ENCODE peak calls at places on chromosomes 5 and 9, in nine cellular contexts. F is transverse colon, A is GM12891, S is stomach, V is HCT116, P is Panc1, I is SK-N-SH, Q is sigmoid colon, U is spleen. C is an unnamed sample.

GRCh38 chr5:179154991-179155955 is 95.1 kb downstream of the ZNF354C start:
- DNase-seq in F (no peak), A (no peak), S (no peak), V (no peak), P (no peak), I (peak), Q (peak), U (peak), C (peak)

GRCh38 chr9:98850851-98851729 is 43.6 kb downstream of the GALNT12 start:
- DNase-seq in F (no peak), A (no peak), S (no peak), V (no peak), P (no peak), I (no peak), Q (no peak), U (no peak), C (peak)

GRCh38 chr5:127941646-127942045 is 141.9 kb upstream of the SLC12A2 start:
- DNase-seq in F (peak), A (no peak), S (no peak), V (no peak), P (no peak), I (no peak), Q (no peak), U (no peak), C (no peak)

GRCh38 chr9:82116538-82116937 is 128.0 kb downstream of the SPATA31D1 start:
- DNase-seq in F (no peak), A (no peak), S (no peak), V (no peak), P (no peak), I (no peak), Q (no peak), U (no peak), C (no peak)

GRCh38 chr9:19471737-19472648 is 63.2 kb downstream of the ACER2 start:
- DNase-seq in F (peak), A (no peak), S (peak), V (peak), P (no peak), I (peak), Q (peak), U (peak), C (no peak)

GRCh38 chr5:13917061-13917460 is 27.4 kb downstream of the DNAH5 start:
- DNase-seq in F (no peak), A (no peak), S (no peak), V (no peak), P (no peak), I (no peak), Q (no peak), U (no peak), C (no peak)

GRCh38 chr9:109062543-109062942 is 49.2 kb upstream of the CTNNAL1 start:
- DNase-seq in F (no peak), A (no peak), S (no peak), V (no peak), P (no peak), I (no peak), Q (no peak), U (no peak), C (no peak)

GRCh38 chr5:138639326-138639725 is 64.1 kb upstream of the HSPA9 start:
- DNase-seq in F (no peak), A (no peak), S (no peak), V (no peak), P (no peak), I (no peak), Q (no peak), U (no peak), C (no peak)

GRCh38 chr9:36207016-36207415 is 16.3 kb downstream of the CLTA start:
- DNase-seq in F (no peak), A (no peak), S (no peak), V (no peak), P (no peak), I (no peak), Q (peak), U (no peak), C (no peak)

GRCh38 chr9:5743109-5743508 is 89.8 kb downstream of the ERMP1 start:
- DNase-seq in F (no peak), A (no peak), S (no peak), V (no peak), P (no peak), I (peak), Q (no peak), U (no peak), C (no peak)

GRCh38 chr9:99445377-99445891 is 223.4 kb downstream of the SEC61B start:
- DNase-seq in F (no peak), A (no peak), S (no peak), V (no peak), P (no peak), I (no peak), Q (no peak), U (no peak), C (no peak)

GRCh38 chr5:162512935-162513575 is 445.5 kb downstream of the GABRG2 start:
- DNase-seq in F (no peak), A (no peak), S (no peak), V (no peak), P (no peak), I (no peak), Q (no peak), U (no peak), C (no peak)

GRCh38 chr9:21883642-21884041 is 81.2 kb downstream of the MTAP start:
- DNase-seq in F (no peak), A (no peak), S (no peak), V (peak), P (no peak), I (no peak), Q (no peak), U (no peak), C (no peak)
- TF ChIP-seq POLR2AphosphoS5 in F (no peak), A (no peak), S (no peak), V (peak), P (no peak), I (no peak), Q (no peak), U (no peak), C (no peak)

GRCh38 chr9:133855802-133856592 is 117.8 kb upstream of the SARDH start:
- DNase-seq in F (peak), A (no peak), S (peak), V (no peak), P (no peak), I (no peak), Q (peak), U (no peak), C (no peak)
- TF ChIP-seq POLR2AphosphoS5 in F (peak), A (no peak), S (no peak), V (no peak), P (no peak), I (no peak), Q (peak), U (peak), C (no peak)

DNA sequence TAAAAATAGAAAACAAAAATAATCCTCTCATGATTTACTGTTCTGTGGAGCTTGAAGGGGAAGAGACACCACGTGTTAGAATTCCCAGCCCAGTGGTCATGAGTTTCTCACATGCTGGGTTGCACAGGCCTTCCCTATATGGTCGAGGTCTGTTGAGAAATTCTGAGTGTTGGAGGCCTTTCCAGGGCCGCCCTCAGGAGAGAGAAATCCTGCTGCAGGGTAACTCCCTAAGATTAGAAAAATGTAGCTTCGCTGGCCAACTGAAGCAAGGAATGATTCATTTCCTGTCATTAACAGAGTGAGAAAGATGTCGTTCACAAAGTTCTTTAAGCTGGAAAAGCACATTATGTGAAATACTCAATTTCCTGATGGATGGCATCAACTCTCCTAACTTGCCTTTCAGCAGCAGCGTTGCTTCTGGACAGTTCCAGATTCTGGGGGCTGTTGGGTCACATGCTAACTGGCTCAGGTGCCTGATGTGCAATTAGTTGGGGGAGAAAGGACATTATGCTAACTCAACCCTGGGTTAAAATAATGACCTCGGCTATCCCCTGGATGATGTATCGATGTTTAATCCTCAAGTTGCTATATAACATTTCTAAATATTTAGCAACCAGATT is 104.8 kb upstream of the CD180 start:
- DNase-seq in F (peak), A (no peak), S (peak), V (no peak), P (peak), I (no peak), Q (peak), U (no peak), C (peak)
- TF ChIP-seq POLR2AphosphoS5 in F (peak), A (no peak), S (peak), V (no peak), P (no peak), I (no peak), Q (peak), U (no peak), C (peak)

GRCh38 chr5:43287493-43287892 is 25.7 kb downstream of the HMGCS1 start:
- DNase-seq in F (no peak), A (no peak), S (no peak), V (no peak), P (no peak), I (no peak), Q (no peak), U (no peak), C (no peak)
- TF ChIP-seq POLR2AphosphoS5 in F (no peak), A (no peak), S (no peak), V (no peak), P (no peak), I (no peak), Q (no peak), U (no peak), C (no peak)

DNA sequence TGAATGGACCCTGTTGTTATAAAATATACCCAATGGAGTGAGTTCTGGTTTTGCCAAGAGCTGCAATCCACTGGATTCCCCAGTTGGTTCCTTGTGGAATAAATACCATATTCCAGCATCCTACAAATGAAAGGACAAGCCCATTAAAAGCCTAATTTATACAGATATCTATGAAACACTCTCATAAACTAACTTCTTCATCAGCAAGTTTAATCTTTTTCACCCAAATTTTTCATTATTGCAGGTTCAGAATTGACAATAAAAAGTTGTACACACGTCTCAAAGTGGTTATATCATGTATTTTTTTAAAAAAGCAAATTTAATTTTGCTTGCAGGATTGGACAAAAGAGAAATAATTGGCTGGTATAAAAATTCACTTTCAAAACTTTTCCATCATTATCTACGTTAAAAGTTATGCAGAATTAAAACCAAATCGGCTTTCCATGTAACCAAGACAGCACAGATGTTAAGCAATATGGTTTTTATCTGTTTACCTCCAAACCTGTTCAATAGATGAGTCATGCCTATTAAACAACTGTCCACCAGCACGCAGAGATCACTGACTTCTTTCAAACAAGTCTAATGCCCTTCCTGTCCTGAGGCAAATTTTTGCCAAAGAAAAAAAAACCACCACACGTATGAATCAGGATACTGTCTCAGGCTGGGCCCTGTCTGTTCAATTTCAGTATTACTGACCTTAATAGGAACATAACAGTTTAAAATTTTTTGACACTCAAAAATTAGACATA is 42.5 kb downstream of the CEMIP2 start:
- DNase-seq in F (no peak), A (no peak), S (no peak), V (peak), P (peak), I (no peak), Q (no peak), U (no peak), C (peak)
- TF ChIP-seq POLR2AphosphoS5 in F (no peak), A (no peak), S (no peak), V (peak), P (no peak), I (no peak), Q (no peak), U (no peak), C (no peak)

DNA sequence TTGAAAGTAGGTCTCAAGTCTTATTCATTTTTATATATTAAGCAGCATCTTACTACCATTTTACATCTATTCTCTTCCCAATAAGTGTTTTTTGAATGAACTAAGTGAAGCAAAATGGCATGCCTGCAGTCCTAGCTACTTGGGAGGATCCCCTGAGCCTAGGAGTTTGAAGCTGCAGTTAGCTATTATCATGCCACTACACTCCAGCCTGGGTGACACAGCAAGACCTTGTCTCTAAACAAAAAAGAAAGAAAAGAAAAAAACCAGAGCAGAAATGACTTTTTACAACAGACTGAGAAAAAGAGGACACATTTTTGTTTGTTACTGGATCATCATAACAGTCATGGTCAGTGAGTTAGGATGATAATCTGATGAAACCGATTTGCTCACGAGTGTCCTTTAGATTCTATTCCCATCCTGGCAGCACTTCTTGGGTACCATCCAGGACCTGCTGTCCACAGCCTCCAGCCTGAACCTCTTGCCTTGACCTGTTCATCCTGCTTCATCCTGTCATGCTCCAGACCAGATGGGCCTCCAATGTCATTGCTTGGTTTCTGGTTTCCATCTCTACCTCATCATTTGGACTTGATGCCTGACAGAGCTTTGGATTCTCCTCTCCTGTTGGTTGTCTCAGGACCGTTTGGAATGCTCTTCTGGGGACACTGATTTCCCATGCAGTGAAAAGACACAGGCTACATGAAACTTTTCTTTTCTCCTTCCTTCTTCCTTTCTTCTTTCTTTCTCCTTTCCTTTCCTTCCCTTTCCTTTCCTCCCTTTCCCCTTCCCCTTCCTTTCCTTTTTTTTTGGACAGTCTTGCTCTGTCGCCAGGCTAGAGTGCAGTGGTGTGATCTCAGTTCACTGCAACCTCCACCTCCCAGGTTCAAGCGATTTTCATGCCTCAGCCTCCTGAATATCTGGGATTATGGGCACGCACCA is 50.1 kb upstream of the GLRX start:
- DNase-seq in F (no peak), A (no peak), S (no peak), V (no peak), P (no peak), I (no peak), Q (no peak), U (no peak), C (no peak)
- TF ChIP-seq POLR2AphosphoS5 in F (no peak), A (no peak), S (no peak), V (no peak), P (no peak), I (no peak), Q (no peak), U (no peak), C (no peak)

GRCh38 chr9:131598121-131598520 is 52.8 kb downstream of the PRRT1B start:
- DNase-seq in F (peak), A (no peak), S (peak), V (no peak), P (no peak), I (no peak), Q (peak), U (peak), C (no peak)

GRCh38 chr9:131594906-131595675 is 49.8 kb downstream of the PRRT1B start:
- DNase-seq in F (no peak), A (no peak), S (no peak), V (no peak), P (no peak), I (no peak), Q (no peak), U (no peak), C (no peak)

GRCh38 chr9:131597246-131597645 is 51.9 kb downstream of the PRRT1B start:
- DNase-seq in F (no peak), A (no peak), S (no peak), V (no peak), P (no peak), I (no peak), Q (no peak), U (no peak), C (no peak)

GRCh38 chr9:131593936-131594665 is 48.8 kb downstream of the PRRT1B start:
- DNase-seq in F (no peak), A (no peak), S (no peak), V (no peak), P (no peak), I (no peak), Q (no peak), U (no peak), C (no peak)

DNA sequence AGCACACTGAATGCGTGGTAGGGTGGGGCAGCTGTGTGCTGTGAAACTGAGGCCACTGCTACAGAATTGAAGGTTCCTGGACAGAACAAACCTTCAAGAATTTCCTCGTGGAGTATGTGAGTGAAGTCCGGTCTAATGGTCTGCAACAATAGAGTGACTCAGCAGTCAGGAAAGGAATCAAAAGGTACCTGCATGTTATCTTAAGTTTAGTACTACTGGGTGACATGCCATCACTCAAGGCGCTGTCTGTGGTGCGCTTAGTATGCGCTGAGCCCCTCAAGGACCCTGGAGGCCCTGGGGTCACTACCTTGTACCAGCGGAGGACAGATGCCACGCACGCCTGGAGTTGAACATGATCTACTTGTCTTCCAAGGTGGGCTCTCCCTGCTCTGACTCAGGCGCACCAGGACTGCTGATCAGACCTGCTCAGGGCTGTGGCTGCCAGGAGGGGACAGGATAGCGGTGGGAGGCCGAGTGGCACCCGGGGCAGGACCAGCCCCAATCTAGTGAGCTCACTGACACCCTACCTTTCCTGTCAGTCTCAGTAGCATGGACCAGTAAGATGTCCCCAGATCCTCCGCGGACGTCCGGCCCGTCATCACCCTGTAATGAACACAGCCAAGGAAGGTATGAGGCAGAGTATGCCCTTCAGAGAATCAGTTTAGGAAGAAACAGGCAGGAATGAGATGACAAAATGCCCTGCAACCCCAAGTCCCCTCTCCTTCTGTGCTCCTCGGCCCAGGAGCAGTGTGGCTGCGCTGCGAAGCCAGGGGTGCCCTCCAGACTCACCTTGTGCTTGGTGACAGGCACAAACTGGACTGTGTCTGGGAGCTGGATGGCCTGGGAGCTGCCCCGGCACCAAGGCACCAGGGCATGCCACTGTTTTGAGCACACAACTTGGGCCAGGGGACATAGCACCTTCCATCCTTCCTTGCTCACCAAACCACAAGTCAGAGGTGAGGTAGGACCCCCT is 50.7 kb downstream of the PRRT1B start:
- DNase-seq in F (no peak), A (no peak), S (no peak), V (no peak), P (no peak), I (no peak), Q (no peak), U (no peak), C (no peak)
- TF ChIP-seq POLR2AphosphoS5 in F (no peak), A (no peak), S (no peak), V (no peak), P (no peak), I (no peak), Q (no peak), U (peak), C (no peak)